ENCODE peak calls at places on chromosomes 13 and 19, in four cellular contexts. One of them, this sample, is unnamed.

GRCh38 chr19:18202759-18203407 is 959 bp downstream of the RAB3A start:
- DNase-seq in IMR-90: no peak
- DNase-seq in mesendoderm: no peak
- DNase-seq in H1: peak
- DNase-seq in this sample: peak

GRCh38 chr13:92297971-92298942 is 899.8 kb downstream of the GPC5 start:
- DNase-seq in IMR-90: no peak
- DNase-seq in mesendoderm: peak
- DNase-seq in H1: peak
- DNase-seq in this sample: peak

GRCh38 chr13:61277877-61278276 is 137.8 kb downstream of the PCDH20 start:
- DNase-seq in IMR-90: no peak
- DNase-seq in mesendoderm: no peak
- DNase-seq in H1: no peak
- DNase-seq in this sample: no peak

GRCh38 chr13:23325191-23325590 is 108.3 kb downstream of the SACS start:
- DNase-seq in IMR-90: no peak
- DNase-seq in mesendoderm: no peak
- DNase-seq in H1: no peak
- DNase-seq in this sample: no peak

GRCh38 chr13:79481685-79482052 is 714 bp downstream of the NDFIP2 start:
- DNase-seq in IMR-90: no peak
- DNase-seq in mesendoderm: no peak
- DNase-seq in H1: no peak
- DNase-seq in this sample: no peak

GRCh38 chr13:27389891-27390290 is 34.5 kb upstream of the GTF3A start:
- DNase-seq in IMR-90: no peak
- DNase-seq in mesendoderm: no peak
- DNase-seq in H1: no peak
- DNase-seq in this sample: no peak

GRCh38 chr19:46637224-46637623 is 1.2 kb upstream of the GNG8 start:
- DNase-seq in IMR-90: no peak
- DNase-seq in mesendoderm: no peak
- DNase-seq in H1: no peak
- DNase-seq in this sample: no peak

GRCh38 chr19:3358919-3359849 is 7.2 kb upstream of the NFIC start:
- DNase-seq in IMR-90: peak
- DNase-seq in mesendoderm: no peak
- DNase-seq in H1: no peak
- DNase-seq in this sample: no peak

GRCh38 chr13:25771641-25772478 is 280.0 kb downstream of the SHISA2 start:
- DNase-seq in IMR-90: no peak
- DNase-seq in mesendoderm: peak
- DNase-seq in H1: no peak
- DNase-seq in this sample: no peak

GRCh38 chr19:29811125-29812079 is at the start of gene CCNE1:
- DNase-seq in IMR-90: peak
- DNase-seq in mesendoderm: peak
- DNase-seq in H1: peak
- DNase-seq in this sample: peak

GRCh38 chr19:16117594-16118033 is 5.9 kb downstream of the RAB8A start:
- DNase-seq in IMR-90: no peak
- DNase-seq in mesendoderm: no peak
- DNase-seq in H1: no peak
- DNase-seq in this sample: peak
- H4K5ac ChIP-seq in IMR-90: no peak
- H4K5ac ChIP-seq in mesendoderm: no peak
- H4K5ac ChIP-seq in H1: no peak
- H4K5ac ChIP-seq in this sample: no peak

DNA sequence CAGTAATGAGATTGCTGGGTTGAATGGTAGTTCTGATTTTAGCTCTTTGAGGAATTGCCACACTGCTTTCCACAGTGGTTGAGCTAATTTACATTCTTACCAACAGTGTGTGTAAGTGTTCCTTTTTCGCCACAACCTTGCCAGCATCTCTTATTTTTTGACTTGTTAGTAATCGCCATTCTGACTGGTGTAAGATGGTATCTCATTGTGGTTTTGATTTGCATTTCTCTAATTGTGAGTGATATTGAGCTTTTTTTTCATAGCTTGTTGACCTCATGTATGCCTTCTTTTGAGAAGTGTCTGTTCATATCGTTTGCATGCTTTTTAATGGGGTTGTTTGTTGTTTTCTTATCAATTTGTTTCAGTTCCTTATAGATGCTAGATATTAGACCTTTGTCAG is 245.0 kb downstream of the MTUS2 start:
- DNase-seq in IMR-90: no peak
- DNase-seq in mesendoderm: no peak
- DNase-seq in H1: no peak
- DNase-seq in this sample: no peak
- H4K5ac ChIP-seq in IMR-90: no peak
- H4K5ac ChIP-seq in mesendoderm: no peak
- H4K5ac ChIP-seq in H1: no peak
- H4K5ac ChIP-seq in this sample: no peak

GRCh38 chr13:66128692-66129269 is 1101.4 kb downstream of the PCDH9 start:
- DNase-seq in IMR-90: no peak
- DNase-seq in mesendoderm: no peak
- DNase-seq in H1: no peak
- DNase-seq in this sample: no peak

GRCh38 chr13:66128201-66128600 is 1101.9 kb downstream of the PCDH9 start:
- DNase-seq in IMR-90: no peak
- DNase-seq in mesendoderm: no peak
- DNase-seq in H1: no peak
- DNase-seq in this sample: no peak
- H4K5ac ChIP-seq in IMR-90: no peak
- H4K5ac ChIP-seq in mesendoderm: no peak
- H4K5ac ChIP-seq in H1: no peak
- H4K5ac ChIP-seq in this sample: no peak

GRCh38 chr19:1250374-1251232 is 2.2 kb downstream of the MIDN start:
- DNase-seq in IMR-90: peak
- DNase-seq in mesendoderm: peak
- DNase-seq in H1: no peak
- DNase-seq in this sample: no peak
- H4K5ac ChIP-seq in IMR-90: peak
- H4K5ac ChIP-seq in mesendoderm: no peak
- H4K5ac ChIP-seq in H1: peak
- H4K5ac ChIP-seq in this sample: no peak

This sample was measured in H9.